ENCODE peak calls at places on chromosomes 6 and 20, in ten cellular contexts. V is left ventricle myocardium inferior, H is mucosa of gallbladder, Z is retinal pigment epithelial cell, G is fibroblast of gingiva, E is endothelial cell, I is lung microvascular endothelial cell, O is osteocyte, C is COLO829, Q is bronchial epithelial cell. X is an unnamed sample.

GRCh38 chr20:62753626-62754025 is 42.6 kb upstream of the MRGBP start:
- DNase-seq in Z (no peak), V (peak; percentile 7), Q (no peak), C (no peak), G (no peak), I (no peak), O (no peak), E (no peak), H (no peak), X (no peak)

GRCh38 chr20:20837574-20838021 is 125.2 kb upstream of the RALGAPA2 start:
- DNase-seq in H (peak; percentile 52), G (peak; percentile 24), E (peak; percentile 72), Q (peak; percentile 33), C (peak; percentile 85), V (peak; percentile 36), O (no peak), I (peak; percentile 61), Z (no peak), X (peak; percentile 28)

GRCh38 chr20:62121776-62122658 is at the start of gene LSM14B:
- DNase-seq in H (peak; percentile 96), Z (peak; percentile 81), G (peak; percentile 97), E (peak; percentile 98), I (peak; percentile 98), C (peak; percentile 97), V (peak; percentile 97), Q (peak; percentile 87), O (peak; percentile 100), X (peak; percentile 92)

GRCh38 chr6:13014551-13015378 is 298.2 kb downstream of the PHACTR1 start:
- DNase-seq in H (no peak), Q (no peak), V (peak; percentile 34), C (no peak), I (peak; percentile 8), G (no peak), E (peak; percentile 16), O (no peak), Z (no peak), X (no peak)

GRCh38 chr6:308307-308706 is 16.0 kb downstream of the DUSP22 start:
- DNase-seq in Z (no peak), C (no peak), V (no peak), E (no peak), G (no peak), I (no peak), O (no peak), H (no peak), Q (no peak), X (no peak)

GRCh38 chr6:55250400-55250799 is 76.1 kb downstream of the HCRTR2 start:
- DNase-seq in Q (no peak), C (no peak), O (no peak), E (no peak), I (no peak), G (no peak), V (no peak), Z (no peak), H (no peak), X (no peak)

GRCh38 chr20:584375-585301 is 25.5 kb downstream of the TCF15 start:
- DNase-seq in O (no peak), I (peak; percentile 42), E (no peak), G (no peak), Q (peak; percentile 64), C (no peak), H (no peak), Z (no peak), V (no peak), X (peak; percentile 25)

GRCh38 chr6:527989-528673 is 128.8 kb downstream of the HUS1B start:
- DNase-seq in O (no peak), E (no peak), G (no peak), Z (no peak), Q (no peak), C (no peak), I (no peak), V (no peak), H (no peak), X (no peak)

GRCh38 chr6:33733294-33734007 is 13.3 kb downstream of the IP6K3 start:
- DNase-seq in C (no peak), I (no peak), Z (no peak), G (no peak), O (no peak), E (no peak), V (no peak), Q (no peak), H (no peak), X (no peak)

GRCh38 chr6:131754088-131754487 is 43.3 kb upstream of the CTAGE9 start:
- DNase-seq in G (peak; percentile 28), O (no peak), H (no peak), V (no peak), E (no peak), C (no peak), Q (no peak), I (no peak), Z (no peak), X (no peak)

GRCh38 chr6:133726188-133726587 is 162.7 kb upstream of the TCF21 start:
- DNase-seq in Z (no peak), G (no peak), E (no peak), V (no peak), I (no peak), H (no peak), O (no peak), C (no peak), Q (no peak), X (no peak)

GRCh38 chr6:42572523-42572922 is 8.7 kb downstream of the UBR2 start:
- DNase-seq in I (no peak), Q (no peak), H (no peak), G (peak; percentile 2), C (no peak), O (no peak), Z (no peak), V (no peak), E (no peak), X (peak; percentile 81)

GRCh38 chr6:100171533-100172321 is 177.7 kb upstream of the MCHR2 start:
- DNase-seq in Z (peak; percentile 83), V (no peak), I (no peak), H (no peak), C (no peak), E (no peak), O (no peak), Q (peak; percentile 76), G (peak; percentile 56), X (peak; percentile 93)

GRCh38 chr6:11236351-11236750 is 3.9 kb upstream of the NEDD9 start:
- DNase-seq in I (peak; percentile 48), O (no peak), G (no peak), Q (peak; percentile 93), Z (no peak), V (no peak), C (no peak), H (no peak), E (no peak), X (no peak)

GRCh38 chr6:3663081-3663480 is 88.4 kb downstream of the PXDC1 start:
- DNase-seq in Z (no peak), G (no peak), C (no peak), H (no peak), E (no peak), O (no peak), I (peak; percentile 58), V (no peak), Q (no peak), X (no peak)

X was measured in Jurkat, Clone E6-1.